ENCODE peak calls at places on chromosomes 1 and 21, in nine cellular contexts. W is K562, R is IMR-90, U is astrocyte, P is hepatocyte, G is mesenchymal stem cell, D is fibroblast of lung, T is PC-3, K is endothelial cell of umbilical vein. Y is an unnamed sample.

GRCh38 chr1:231636157-231636556 is 9.6 kb downstream of the DISC1 start:
- DNase-seq in W (no peak), R (peak; percentile 80), U (peak; percentile 70), P (peak; percentile 28), G (peak; percentile 89), D (peak; percentile 57), T (peak; percentile 56), K (peak; percentile 38), Y (no peak)

GRCh38 chr1:8018492-8019228 is 7.4 kb downstream of the ERRFI1 start:
- DNase-seq in W (no peak), R (no peak), U (peak; percentile 62), P (no peak), G (peak; percentile 28), D (peak; percentile 21), T (peak; percentile 61), K (no peak), Y (no peak)

GRCh38 chr1:59767119-59767518 is 47.6 kb upstream of the HOOK1 start:
- DNase-seq in W (no peak), R (no peak), U (no peak), P (no peak), G (peak; percentile 33), D (no peak), T (no peak), K (peak; percentile 88), Y (no peak)

GRCh38 chr1:165228111-165228655 is 128.3 kb downstream of the LMX1A start:
- DNase-seq in W (no peak), R (no peak), U (no peak), P (no peak), G (no peak), D (no peak), T (no peak), K (no peak), Y (no peak)

GRCh38 chr21:46024983-46025860 is 43.7 kb downstream of the COL6A1 start:
- DNase-seq in W (no peak), R (peak; percentile 67), U (peak; percentile 85), P (peak; percentile 49), G (peak; percentile 71), D (no peak), T (no peak), K (no peak), Y (no peak)

GRCh38 chr1:17569200-17570139 is 30.0 kb downstream of the ARHGEF10L start:
- DNase-seq in W (peak; percentile 75), R (peak; percentile 84), U (peak; percentile 88), P (no peak), G (peak; percentile 86), D (peak; percentile 95), T (peak; percentile 86), K (no peak), Y (no peak)

GRCh38 chr1:172976222-172977041 is 74.3 kb downstream of the TNFSF18 start:
- DNase-seq in W (no peak), R (peak; percentile 87), U (peak; percentile 98), P (peak; percentile 78), G (peak; percentile 51), D (peak; percentile 91), T (peak; percentile 100), K (peak; percentile 79), Y (no peak)

GRCh38 chr1:72636636-72637035 is 354.3 kb upstream of the NEGR1 start:
- DNase-seq in W (no peak), R (no peak), U (peak; percentile 20), P (no peak), G (no peak), D (peak; percentile 12), T (no peak), K (peak; percentile 80), Y (no peak)

GRCh38 chr1:192668434-192668983 is 32.6 kb downstream of the RGS13 start:
- DNase-seq in W (no peak), R (no peak), U (no peak), P (peak; percentile 44), G (peak; percentile 12), D (no peak), T (peak; percentile 83), K (no peak), Y (no peak)

GRCh38 chr1:159122005-159122621 is 45.5 kb upstream of the AIM2 start:
- DNase-seq in W (no peak), R (peak; percentile 29), U (peak; percentile 67), P (no peak), G (peak; percentile 9), D (peak; percentile 25), T (peak; percentile 40), K (peak; percentile 40), Y (no peak)

GRCh38 chr1:26574690-26575349 is 45.3 kb downstream of the RPS6KA1 start:
- DNase-seq in W (no peak), R (peak; percentile 33), U (peak; percentile 26), P (no peak), G (no peak), D (peak; percentile 72), T (no peak), K (no peak), Y (no peak)

GRCh38 chr1:6208723-6209660 is 3.1 kb downstream of the RNF207 start:
- DNase-seq in W (peak; percentile 81), R (peak; percentile 42), U (peak; percentile 30), P (peak; percentile 72), G (peak; percentile 62), D (peak; percentile 50), T (no peak), K (peak; percentile 57), Y (no peak)

GRCh38 chr1:36352910-36353878 is 29.7 kb upstream of the EVA1B start:
- DNase-seq in W (no peak), R (peak; percentile 79), U (peak; percentile 78), P (no peak), G (peak; percentile 83), D (peak; percentile 55), T (peak; percentile 78), K (peak; percentile 38), Y (no peak)

GRCh38 chr1:55179177-55179835 is 35.9 kb downstream of the USP24 start:
- DNase-seq in W (peak; percentile 70), R (peak; percentile 13), U (peak; percentile 20), P (no peak), G (no peak), D (no peak), T (no peak), K (no peak), Y (no peak)

GRCh38 chr1:224791362-224791941 is 138.0 kb upstream of the DNAH14 start:
- DNase-seq in W (no peak), R (no peak), U (no peak), P (no peak), G (no peak), D (no peak), T (no peak), K (no peak), Y (no peak)

GRCh38 chr1:33322109-33322508 is 1.2 kb upstream of the A3GALT2 start:
- DNase-seq in W (no peak), R (no peak), U (no peak), P (no peak), G (no peak), D (no peak), T (no peak), K (no peak), Y (no peak)

GRCh38 chr1:40092811-40093617 is 4.0 kb downstream of the PPT1 start:
- DNase-seq in W (no peak), R (peak; percentile 49), U (no peak), P (no peak), G (peak; percentile 42), D (no peak), T (no peak), K (no peak), Y (no peak)

GRCh38 chr1:53681647-53682368 is 57.2 kb downstream of the GLIS1 start:
- DNase-seq in W (peak; percentile 53), R (peak; percentile 24), U (no peak), P (peak; percentile 87), G (peak; percentile 30), D (peak; percentile 26), T (peak; percentile 71), K (peak; percentile 59), Y (peak; percentile 77)

GRCh38 chr1:71413441-71414170 is 332.8 kb upstream of the ZRANB2 start:
- DNase-seq in W (no peak), R (no peak), U (no peak), P (no peak), G (no peak), D (peak; percentile 36), T (no peak), K (no peak), Y (no peak)

GRCh38 chr1:96964761-96965160 is 243.2 kb downstream of the PTBP2 start:
- DNase-seq in W (no peak), R (no peak), U (no peak), P (no peak), G (no peak), D (no peak), T (no peak), K (no peak), Y (no peak)

GRCh38 chr1:11779715-11780379 is 17.9 kb downstream of the C1orf167 start:
- DNase-seq in W (no peak), R (no peak), U (no peak), P (no peak), G (no peak), D (no peak), T (no peak), K (no peak), Y (no peak)

GRCh38 chr1:54803761-54804470 is 2.8 kb upstream of the TTC22 start:
- DNase-seq in W (no peak), R (peak; percentile 26), U (no peak), P (no peak), G (peak; percentile 19), D (peak; percentile 28), T (no peak), K (no peak), Y (no peak)

GRCh38 chr1:27588256-27589232 is 15.4 kb downstream of the AHDC1 start:
- DNase-seq in W (no peak), R (peak; percentile 75), U (no peak), P (no peak), G (peak; percentile 53), D (no peak), T (no peak), K (peak; percentile 55), Y (no peak)
- H3K4me1 ChIP-seq in W (no peaks in the 10 kb centered on the region), R (peaks cover 33% of the 10 kb centered on the region), U (peaks cover 33% of the 10 kb centered on the region), P (peaks cover 48% of the 10 kb centered on the region), G (peaks cover 71% of the 10 kb centered on the region), D (peaks cover 40% of the 10 kb centered on the region), T (peaks cover 30% of the 10 kb centered on the region), K (no peaks in the 10 kb centered on the region), Y (no peaks in the 10 kb centered on the region)

GRCh38 chr1:178541396-178541795 is 28.5 kb downstream of the TEX35 start:
- DNase-seq in W (no peak), R (no peak), U (no peak), P (no peak), G (no peak), D (no peak), T (no peak), K (no peak), Y (peak; percentile 57)
- H2AFZ ChIP-seq in W (no peak overlapping the region), R (peak overlapping the region; percentile 92), U (peak overlapping the region; percentile 100), P (peak overlapping the region; percentile 93), G (no peak overlapping the region), D (no peak overlapping the region), T (peak overlapping the region; percentile 95), K (no peak overlapping the region), Y (no peak overlapping the region)

DNA sequence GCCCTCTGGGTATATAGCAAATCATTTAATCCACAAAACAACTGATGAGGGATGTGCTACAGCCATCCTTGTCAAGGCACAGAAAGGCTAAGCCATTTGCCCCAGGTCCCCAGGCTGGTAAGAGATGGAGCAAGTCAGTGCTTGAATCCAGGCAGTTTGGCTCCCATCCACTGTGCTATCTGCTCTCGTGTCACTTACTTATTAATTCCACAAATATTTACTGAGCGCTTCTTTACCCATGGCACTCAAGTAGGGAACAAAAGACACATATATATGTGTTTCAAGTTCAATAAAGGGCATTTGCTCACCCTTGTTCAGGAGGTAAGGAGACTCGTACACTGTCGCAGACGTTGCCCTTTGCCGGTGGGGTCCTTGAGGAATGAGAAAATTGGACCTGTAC is 38.6 kb upstream of the MPZL1 start:
- DNase-seq in W (no peak), R (no peak), U (no peak), P (no peak), G (no peak), D (no peak), T (peak; percentile 14), K (no peak), Y (peak; percentile 42)
- H3K27ac ChIP-seq in W (no peak overlapping the region), R (no peak overlapping the region), U (no peak overlapping the region), P (no peak overlapping the region), G (no peak overlapping the region), D (no peak overlapping the region), T (no peak overlapping the region), K (no peak overlapping the region), Y (peak overlapping the region; percentile 63)

GRCh38 chr1:15509586-15509985 is 14.4 kb downstream of the CASP9 start:
- DNase-seq in W (no peak), R (no peak), U (no peak), P (no peak), G (no peak), D (no peak), T (no peak), K (no peak), Y (no peak)
- H3K4me1 ChIP-seq in W (peaks cover 8% of the 10 kb centered on the region), R (no peaks in the 10 kb centered on the region), U (no peaks in the 10 kb centered on the region), P (no peaks in the 10 kb centered on the region), G (no peaks in the 10 kb centered on the region), D (peaks cover 3% of the 10 kb centered on the region), T (peaks cover 8% of the 10 kb centered on the region), K (no peaks in the 10 kb centered on the region), Y (peaks cover 33% of the 10 kb centered on the region)

Y was measured in Karpas-422.